ENCODE peak calls at places on chromosomes 13 and 19, in five cellular contexts. One of them, this sample, is unnamed.

GRCh38 chr19:12751635-12752034 is at the start of gene BEST2:
- DNase-seq in left kidney: no peak
- DNase-seq in EL: no peak
- DNase-seq in NCI-H774: no peak
- DNase-seq in NCI-H2107: no peak
- DNase-seq in this sample: no peak

GRCh38 chr13:113064534-113065405 is 40.8 kb upstream of the F7 start:
- DNase-seq in EL: peak
- DNase-seq in left kidney: peak
- DNase-seq in NCI-H774: no peak
- DNase-seq in NCI-H2107: peak
- DNase-seq in this sample: no peak

GRCh38 chr13:35530147-35530546 is 53.7 kb upstream of the MAB21L1 start:
- DNase-seq in left kidney: peak
- DNase-seq in NCI-H2107: no peak
- DNase-seq in NCI-H774: no peak
- DNase-seq in EL: no peak
- DNase-seq in this sample: no peak

GRCh38 chr13:53137777-53138176 is 109.2 kb downstream of the OLFM4 start:
- DNase-seq in NCI-H774: no peak
- DNase-seq in NCI-H2107: no peak
- DNase-seq in left kidney: no peak
- DNase-seq in EL: peak
- DNase-seq in this sample: no peak

GRCh38 chr13:40585911-40586471 is 80.5 kb downstream of the FOXO1 start:
- DNase-seq in left kidney: no peak
- DNase-seq in EL: peak
- DNase-seq in NCI-H2107: no peak
- DNase-seq in NCI-H774: no peak
- DNase-seq in this sample: no peak

GRCh38 chr19:34313188-34313587 is 51.8 kb upstream of the GPI start:
- DNase-seq in left kidney: no peak
- DNase-seq in NCI-H774: no peak
- DNase-seq in EL: peak
- DNase-seq in NCI-H2107: no peak
- DNase-seq in this sample: no peak

GRCh38 chr19:10929402-10929794 is 787 bp downstream of the TIMM29 start:
- DNase-seq in NCI-H2107: no peak
- DNase-seq in NCI-H774: no peak
- DNase-seq in left kidney: no peak
- DNase-seq in EL: no peak
- DNase-seq in this sample: no peak

GRCh38 chr13:27296496-27296895 is 25.9 kb downstream of the RASL11A start:
- DNase-seq in NCI-H2107: no peak
- DNase-seq in NCI-H774: no peak
- DNase-seq in EL: no peak
- DNase-seq in left kidney: no peak
- DNase-seq in this sample: no peak

GRCh38 chr19:4589579-4590410 is 30.3 kb upstream of the SEMA6B start:
- DNase-seq in left kidney: peak
- DNase-seq in EL: no peak
- DNase-seq in NCI-H2107: no peak
- DNase-seq in NCI-H774: no peak
- DNase-seq in this sample: no peak

GRCh38 chr13:31200636-31200970 is 828 bp downstream of the B3GLCT start:
- DNase-seq in EL: peak
- DNase-seq in NCI-H774: peak
- DNase-seq in NCI-H2107: no peak
- DNase-seq in left kidney: peak
- DNase-seq in this sample: peak

GRCh38 chr13:113337976-113338375 is 26.0 kb downstream of the GRTP1 start:
- DNase-seq in EL: no peak
- DNase-seq in NCI-H774: no peak
- DNase-seq in left kidney: no peak
- DNase-seq in NCI-H2107: no peak
- DNase-seq in this sample: no peak

GRCh38 chr19:50723735-50724521 is 764 bp downstream of the CLEC11A start:
- DNase-seq in left kidney: no peak
- DNase-seq in EL: peak
- DNase-seq in NCI-H774: no peak
- DNase-seq in NCI-H2107: no peak
- DNase-seq in this sample: no peak

GRCh38 chr19:7869453-7869909 is 4.7 kb downstream of the PRR36 start:
- DNase-seq in NCI-H774: peak
- DNase-seq in EL: peak
- DNase-seq in NCI-H2107: no peak
- DNase-seq in left kidney: peak
- DNase-seq in this sample: peak

GRCh38 chr19:45168767-45169351 is 8.1 kb upstream of the NKPD1 start:
- DNase-seq in NCI-H2107: peak
- DNase-seq in left kidney: no peak
- DNase-seq in NCI-H774: no peak
- DNase-seq in EL: no peak
- DNase-seq in this sample: no peak

GRCh38 chr13:45690636-45691035 is 11.5 kb upstream of the CBY2 start:
- DNase-seq in NCI-H2107: no peak
- DNase-seq in NCI-H774: no peak
- DNase-seq in EL: no peak
- DNase-seq in left kidney: peak
- DNase-seq in this sample: no peak

GRCh38 chr13:101985321-101985720 is 416.5 kb downstream of the FGF14 start:
- DNase-seq in EL: no peak
- DNase-seq in NCI-H2107: no peak
- DNase-seq in NCI-H774: no peak
- DNase-seq in left kidney: no peak
- DNase-seq in this sample: no peak

GRCh38 chr19:54271106-54271505 is 9.8 kb downstream of the LILRB2 start:
- DNase-seq in NCI-H2107: no peak
- DNase-seq in left kidney: no peak
- DNase-seq in EL: no peak
- DNase-seq in NCI-H774: no peak
- DNase-seq in this sample: no peak

GRCh38 chr19:30555075-30555787 is 183.0 kb downstream of the ZNF536 start:
- DNase-seq in EL: no peak
- DNase-seq in left kidney: no peak
- DNase-seq in NCI-H774: no peak
- DNase-seq in NCI-H2107: no peak
- DNase-seq in this sample: no peak

GRCh38 chr13:107450426-107450825 is 764.9 kb downstream of the LIG4 start:
- DNase-seq in NCI-H2107: no peak
- DNase-seq in NCI-H774: no peak
- DNase-seq in EL: no peak
- DNase-seq in left kidney: no peak
- DNase-seq in this sample: no peak

GRCh38 chr13:35810286-35810685 is 320.9 kb downstream of the DCLK1 start:
- DNase-seq in left kidney: no peak
- DNase-seq in NCI-H774: no peak
- DNase-seq in EL: no peak
- DNase-seq in NCI-H2107: no peak
- DNase-seq in this sample: no peak

GRCh38 chr13:27182844-27183497 is 11.4 kb upstream of the USP12 start:
- DNase-seq in left kidney: no peak
- DNase-seq in EL: peak
- DNase-seq in NCI-H774: no peak
- DNase-seq in NCI-H2107: no peak
- DNase-seq in this sample: no peak

GRCh38 chr19:45564131-45564780 is 20.3 kb downstream of the OPA3 start:
- DNase-seq in EL: no peak
- DNase-seq in NCI-H2107: no peak
- DNase-seq in NCI-H774: no peak
- DNase-seq in left kidney: no peak
- DNase-seq in this sample: no peak

GRCh38 chr13:39341238-39341637 is 261.8 kb downstream of the LHFPL6 start:
- DNase-seq in EL: no peak
- DNase-seq in NCI-H774: no peak
- DNase-seq in left kidney: no peak
- DNase-seq in NCI-H2107: no peak
- DNase-seq in this sample: no peak

GRCh38 chr19:11684987-11685675 is 53.6 kb downstream of the ZNF823 start:
- DNase-seq in NCI-H2107: no peak
- DNase-seq in EL: no peak
- DNase-seq in NCI-H774: no peak
- DNase-seq in left kidney: no peak
- DNase-seq in this sample: no peak

GRCh38 chr13:45372189-45373115 is 31.5 kb upstream of the TPT1 start:
- DNase-seq in left kidney: peak
- DNase-seq in NCI-H774: no peak
- DNase-seq in NCI-H2107: no peak
- DNase-seq in EL: no peak
- DNase-seq in this sample: no peak